ENCODE peak calls at places on chromosomes 12 and 14, in four cellular contexts. T is ovary, R is uterus, U is HCT116. A is an unnamed sample.

GRCh38 chr12:11687538-11687937 is 38.1 kb downstream of the ETV6 start:
- DNase-seq in T (no peak), R (no peak), U (no peak), A (no peak)

GRCh38 chr12:122238861-122239260 is 13.0 kb upstream of the DIABLO start:
- DNase-seq in T (no peak), R (no peak), U (no peak), A (no peak)

GRCh38 chr14:82755923-82756322 is 1222.3 kb upstream of the SEL1L start:
- DNase-seq in T (no peak), R (no peak), U (no peak), A (no peak)

GRCh38 chr14:69880051-69880487 is 853 bp downstream of the SMOC1 start:
- DNase-seq in T (no peak), R (no peak), U (no peak), A (no peak)

GRCh38 chr12:56728139-56728861 is 3.2 kb upstream of the NACA start:
- DNase-seq in T (no peak), R (no peak), U (no peak), A (no peak)

GRCh38 chr14:57319636-57320035 is 50.9 kb downstream of the AP5M1 start:
- DNase-seq in T (no peak), R (no peak), U (no peak), A (no peak)

GRCh38 chr12:110638792-110639191 is 24.9 kb downstream of the TCTN1 start:
- DNase-seq in T (no peak), R (no peak), U (no peak), A (no peak)

GRCh38 chr12:98945864-98946263 is 300.8 kb downstream of the APAF1 start:
- DNase-seq in T (no peak), R (no peak), U (no peak), A (no peak)

GRCh38 chr12:14984036-14984435 is 11.2 kb downstream of the PDE6H start:
- DNase-seq in T (no peak), R (no peak), U (no peak), A (no peak)

GRCh38 chr12:93839076-93839475 is 161.9 kb downstream of the CRADD start:
- DNase-seq in T (no peak), R (no peak), U (no peak), A (no peak)

GRCh38 chr12:54222609-54223008 is 33.8 kb upstream of the SMUG1 start:
- DNase-seq in T (no peak), R (no peak), U (no peak), A (no peak)

GRCh38 chr14:56798447-56799326 is 11.6 kb downstream of the OTX2 start:
- DNase-seq in T (no peak), R (no peak), U (no peak), A (no peak)

GRCh38 chr14:33647385-33647786 is 303.5 kb downstream of the EGLN3 start:
- DNase-seq in T (no peak), R (no peak), U (no peak), A (no peak)

GRCh38 chr12:70652451-70652850 is 15.2 kb upstream of the PTPRB start:
- DNase-seq in T (no peak), R (no peak), U (no peak), A (no peak)

GRCh38 chr12:46260153-46260912 is 8.5 kb downstream of the SLC38A1 start:
- DNase-seq in T (no peak), R (no peak), U (no peak), A (no peak)

GRCh38 chr12:118330421-118331018 is 42.2 kb downstream of the TAOK3 start:
- DNase-seq in T (no peak), R (no peak), U (no peak), A (no peak)

GRCh38 chr12:114692558-114693531 is 8.9 kb upstream of the TBX3 start:
- DNase-seq in T (no peak), R (no peak), U (no peak), A (no peak)

GRCh38 chr14:68970096-68970612 is 8.9 kb downstream of the ACTN1 start:
- DNase-seq in T (peak; percentile 17), R (peak; percentile 53), U (no peak), A (no peak)

GRCh38 chr12:115870527-115870926 is 407.0 kb downstream of the MED13L start:
- DNase-seq in T (no peak), R (no peak), U (no peak), A (no peak)

GRCh38 chr12:34372003-34372402 is 349.7 kb downstream of the ALG10 start:
- DNase-seq in T (no peak), R (no peak), U (no peak), A (no peak)

GRCh38 chr12:34377243-34378035 is 355.1 kb downstream of the ALG10 start:
- DNase-seq in T (no peak), R (no peak), U (no peak), A (no peak)

GRCh38 chr12:34379142-34379541 is 356.8 kb downstream of the ALG10 start:
- DNase-seq in T (no peak), R (no peak), U (no peak), A (no peak)

GRCh38 chr12:34373926-34374325 is 351.6 kb downstream of the ALG10 start:
- DNase-seq in T (no peak), R (no peak), U (no peak), A (no peak)

GRCh38 chr12:34376133-34376799 is 354.0 kb downstream of the ALG10 start:
- DNase-seq in T (no peak), R (no peak), U (no peak), A (no peak)
- H3K4me3 ChIP-seq in T (no peak overlapping the region), R (no peak overlapping the region), U (no peak overlapping the region), A (no peak overlapping the region)

DNA sequence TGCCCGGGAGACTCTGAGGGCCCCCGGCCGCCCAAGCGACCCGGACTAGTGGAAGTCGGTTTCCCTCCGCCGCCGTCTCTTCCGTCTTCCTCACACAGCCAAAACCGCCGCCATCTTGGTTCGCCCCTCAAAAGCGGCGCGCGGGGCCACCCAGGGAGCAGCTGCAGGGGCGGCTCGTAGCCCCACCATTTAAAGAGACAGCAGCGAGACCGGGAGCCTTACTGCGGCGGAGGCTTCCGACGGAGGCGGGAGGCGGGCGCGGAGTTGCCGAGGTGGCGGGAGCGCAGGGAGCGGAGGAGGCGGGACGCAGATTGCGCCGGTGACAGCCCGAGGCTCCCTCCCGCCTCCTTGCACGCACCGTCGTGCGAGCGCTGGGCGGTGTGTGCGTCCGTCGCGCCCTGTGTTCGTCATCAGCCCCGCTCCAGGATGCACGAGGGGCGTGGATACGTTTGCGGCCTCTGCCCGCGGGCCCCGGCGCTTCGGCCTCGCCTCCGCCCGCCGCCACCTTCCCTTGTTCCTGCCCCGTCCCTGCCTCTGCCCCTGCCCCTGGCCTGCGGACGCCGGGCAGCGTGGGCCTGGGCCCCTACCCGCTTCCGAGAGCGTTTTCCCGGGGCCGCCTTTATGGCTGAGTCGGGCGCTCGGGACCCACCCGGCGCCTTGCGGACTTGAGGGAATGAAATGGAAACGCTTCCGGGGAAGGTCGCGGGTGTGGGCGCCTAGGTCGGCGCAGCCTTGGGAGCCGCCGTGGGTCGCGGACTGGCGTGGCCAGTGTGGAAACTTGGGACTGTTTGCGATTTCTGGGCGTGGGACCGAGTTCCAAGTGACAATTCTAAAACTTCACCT is at the start of gene PPP4R3A:
- DNase-seq in T (peak; percentile 92), R (peak; percentile 92), U (peak; percentile 90), A (peak; percentile 97)
- TF ChIP-seq POLR2A in T (peak; percentile 74), R (peak; percentile 89), U (peak; percentile 48), A (peak; percentile 76)

DNA sequence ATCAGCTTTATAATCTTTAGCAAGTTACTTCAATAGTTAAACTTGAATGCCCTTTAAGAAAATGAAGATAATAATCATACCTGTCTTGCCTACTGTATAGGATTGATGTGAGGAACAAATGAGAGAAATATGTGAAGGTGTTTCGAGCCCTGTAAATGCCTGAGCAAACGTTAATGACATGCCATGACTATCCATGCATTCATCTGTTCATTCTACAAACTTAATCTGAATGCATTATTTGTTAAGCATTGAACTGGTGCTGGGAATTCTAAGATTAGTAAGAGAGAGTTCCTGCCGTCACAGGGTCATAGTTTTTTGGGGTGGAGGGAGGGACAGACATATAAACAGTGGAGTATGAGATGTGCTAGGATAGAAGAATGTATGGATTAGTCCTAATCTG is 111.5 kb upstream of the PRICKLE1 start:
- DNase-seq in T (no peak), R (no peak), U (no peak), A (no peak)
- TF ChIP-seq CTCF in T (no peak), R (no peak), U (no peak), A (no peak)

GRCh38 chr14:96839251-96839650 is 42.1 kb downstream of the VRK1 start:
- DNase-seq in T (no peak), R (no peak), U (no peak), A (no peak)
- H3K4me3 ChIP-seq in T (no peak overlapping the region), R (no peak overlapping the region), U (no peak overlapping the region), A (no peak overlapping the region)

DNA sequence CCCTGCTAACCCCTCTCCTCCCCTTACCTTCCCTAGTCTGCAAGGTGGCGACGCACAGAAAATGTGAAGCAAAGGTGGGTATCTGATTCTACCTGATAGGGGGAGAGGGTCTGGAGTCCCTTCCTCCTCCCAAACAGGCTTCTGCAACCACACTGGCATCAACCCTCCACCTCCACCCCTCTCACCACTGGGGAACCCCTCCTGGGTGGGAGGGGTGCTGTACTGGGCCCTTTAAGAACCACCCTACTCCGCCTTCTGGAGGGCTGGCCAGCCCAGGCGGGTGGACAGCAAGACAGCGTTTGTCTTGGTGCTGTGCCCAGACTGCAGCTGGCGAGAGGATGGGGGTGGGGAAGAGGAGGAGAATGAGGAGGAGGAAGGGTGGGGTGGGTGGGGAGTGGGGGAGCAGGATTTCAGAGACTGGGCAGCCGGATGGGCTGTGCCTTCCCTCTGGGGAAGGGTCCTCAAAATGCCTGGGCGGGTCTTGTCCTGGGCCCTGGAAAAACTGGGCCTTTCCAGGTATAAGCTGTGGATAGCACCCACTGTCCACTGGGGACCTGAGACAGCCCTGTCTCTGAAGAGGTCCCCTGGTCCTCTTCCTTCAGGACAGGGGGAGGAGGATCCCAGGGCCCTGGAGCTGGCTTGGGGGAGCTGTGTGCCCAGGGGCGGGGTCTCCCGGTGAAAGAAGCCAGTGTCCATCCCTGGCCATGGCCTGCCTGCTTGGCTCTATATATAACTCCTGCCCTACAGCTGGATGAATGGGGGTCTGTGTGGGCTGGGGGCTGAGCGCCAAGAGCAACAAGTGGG is 2.8 kb downstream of the TNS2 start:
- DNase-seq in T (peak; percentile 97), R (peak; percentile 92), U (no peak), A (peak; percentile 93)
- TF ChIP-seq POLR2A in T (no peak), R (no peak), U (no peak), A (peak; percentile 45)

DNA sequence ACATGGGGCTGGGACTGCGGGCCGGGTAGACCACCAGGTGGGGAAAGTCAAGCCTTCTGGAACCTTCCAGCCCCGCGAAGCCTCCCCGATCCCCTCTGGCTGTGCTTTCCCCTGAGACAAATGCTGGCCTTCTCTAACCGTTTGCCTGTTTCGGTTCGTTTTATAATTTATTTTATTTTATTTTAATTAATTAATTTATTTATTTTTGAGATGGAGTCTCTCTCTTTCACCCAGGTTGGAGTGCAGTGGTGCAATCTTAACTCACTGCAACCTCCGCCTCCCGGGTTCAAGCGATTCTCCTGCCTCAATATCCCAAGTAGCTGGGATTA is 16.8 kb upstream of the DLK1 start:
- DNase-seq in T (no peak), R (no peak), U (no peak), A (no peak)
- TF ChIP-seq CTCF in T (no peak), R (no peak), U (no peak), A (no peak)

A was measured in heart left ventricle.